ENCODE peak calls at places on chromosomes 1 and 21, in four cellular contexts. G is K562, M is GM12878, V is HepG2. U is an unnamed sample.

GRCh38 chr1:19032701-19033515 is 76.4 kb upstream of the IFFO2 start:
- DNase-seq in G (no peak), V (no peak), M (no peak), U (no peak)

GRCh38 chr1:6287431-6287886 is 26.6 kb upstream of the GPR153 start:
- DNase-seq in M (no peak), V (no peak), G (no peak), U (no peak)

GRCh38 chr1:40078512-40079333 is 18.3 kb downstream of the PPT1 start:
- DNase-seq in G (peak), V (peak), M (no peak), U (peak)

GRCh38 chr1:15513192-15513591 is 10.8 kb downstream of the CASP9 start:
- DNase-seq in G (no peak), V (no peak), M (no peak), U (no peak)

GRCh38 chr1:181783208-181783607 is 278.3 kb downstream of the ZNF648 start:
- DNase-seq in G (no peak), V (no peak), M (no peak), U (no peak)

GRCh38 chr1:209686319-209686718 is 11.1 kb downstream of the G0S2 start:
- DNase-seq in V (no peak), M (no peak), G (no peak), U (no peak)

GRCh38 chr1:209737118-209737505 is 18.7 kb upstream of the TRAF3IP3 start:
- DNase-seq in V (no peak), M (no peak), G (no peak), U (no peak)

GRCh38 chr1:32241011-32241763 is 5.8 kb upstream of the FAM167B start:
- DNase-seq in G (peak), V (no peak), M (no peak), U (peak)

GRCh38 chr1:55363261-55363660 is 148.1 kb upstream of the USP24 start:
- DNase-seq in G (no peak), M (no peak), V (no peak), U (no peak)

GRCh38 chr21:44507673-44508425 is 32.1 kb downstream of the KRTAP10-1 start:
- DNase-seq in V (no peak), M (no peak), G (no peak), U (no peak)

GRCh38 chr1:31699341-31699891 is 4.4 kb downstream of the COL16A1 start:
- DNase-seq in V (no peak), G (no peak), M (peak), U (peak)

GRCh38 chr1:174606471-174606870 is 158.7 kb downstream of the GPR52 start:
- DNase-seq in M (no peak), G (no peak), V (no peak), U (peak)

GRCh38 chr1:175221548-175222175 is 29.1 kb upstream of the KIAA0040 start:
- DNase-seq in G (peak), M (no peak), V (no peak), U (no peak)

GRCh38 chr1:54965624-54966340 is 14.6 kb upstream of the TMEM61 start:
- DNase-seq in G (peak), M (peak), V (no peak), U (no peak)

GRCh38 chr1:19643602-19644419 is at the start of gene NBL1:
- DNase-seq in V (no peak), G (peak), M (no peak), U (peak)

GRCh38 chr21:42198949-42199348 is 20.0 kb upstream of the ABCG1 start:
- DNase-seq in V (no peak), G (no peak), M (no peak), U (no peak)

GRCh38 chr1:60992165-60992564 is 90.2 kb upstream of the NFIA start:
- DNase-seq in G (no peak), V (no peak), M (no peak), U (no peak)
- TF ChIP-seq NFIC in G (no peak), V (no peak), M (no peak), U (no peak)

GRCh38 chr1:160647329-160647720 is 481 bp upstream of the SLAMF1 start:
- DNase-seq in V (no peak), M (no peak), G (no peak), U (no peak)

GRCh38 chr1:160645386-160646063 is 1.3 kb downstream of the SLAMF1 start:
- DNase-seq in V (no peak), G (no peak), M (no peak), U (no peak)

GRCh38 chr1:160646711-160647328 is at the start of gene SLAMF1:
- DNase-seq in V (no peak), G (no peak), M (peak), U (no peak)

GRCh38 chr1:160644399-160644798 is 2.4 kb downstream of the SLAMF1 start:
- DNase-seq in G (no peak), M (no peak), V (no peak), U (no peak)

DNA sequence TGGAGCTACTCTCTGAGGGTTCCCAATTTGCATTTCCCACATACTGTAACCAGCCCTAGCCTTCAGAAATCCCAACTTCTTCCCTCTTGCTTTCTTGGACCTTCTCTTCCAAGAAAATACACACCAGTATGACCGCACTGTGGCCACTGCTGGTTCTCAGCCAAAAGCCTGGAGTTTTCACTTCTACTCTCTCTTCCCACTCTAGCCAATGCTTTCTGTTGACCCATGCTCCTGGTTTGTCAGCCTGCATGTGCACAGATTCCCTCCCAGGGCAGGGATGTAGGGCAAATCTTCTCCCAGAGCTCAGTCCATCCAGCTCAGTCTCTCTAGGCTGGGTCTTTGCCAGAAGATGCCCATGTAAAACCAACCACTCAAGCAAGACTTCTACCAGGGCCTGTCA is 652 bp downstream of the SLAMF1 start:
- DNase-seq in G (no peak), M (no peak), V (no peak), U (no peak)
- TF ChIP-seq FOXM1 in G (no peak), M (peak), V (no peak), U (no peak)

GRCh38 chr1:169809370-169810095 is 14.8 kb upstream of the METTL18 start:
- DNase-seq in M (no peak), G (peak), V (peak), U (peak)
- TF ChIP-seq NFIC in M (no peak), G (no peak), V (no peak), U (no peak)

GRCh38 chr21:46424621-46425020 is 34.1 kb upstream of the DIP2A start:
- DNase-seq in G (no peak), V (no peak), M (no peak), U (no peak)

GRCh38 chr21:46425566-46425965 is 33.1 kb upstream of the DIP2A start:
- DNase-seq in G (no peak), V (no peak), M (no peak), U (no peak)

GRCh38 chr21:46426313-46427046 is 32.2 kb upstream of the DIP2A start:
- DNase-seq in G (no peak), V (no peak), M (no peak), U (no peak)

GRCh38 chr21:46424062-46424591 is 34.6 kb upstream of the DIP2A start:
- DNase-seq in M (no peak), V (no peak), G (no peak), U (no peak)

DNA sequence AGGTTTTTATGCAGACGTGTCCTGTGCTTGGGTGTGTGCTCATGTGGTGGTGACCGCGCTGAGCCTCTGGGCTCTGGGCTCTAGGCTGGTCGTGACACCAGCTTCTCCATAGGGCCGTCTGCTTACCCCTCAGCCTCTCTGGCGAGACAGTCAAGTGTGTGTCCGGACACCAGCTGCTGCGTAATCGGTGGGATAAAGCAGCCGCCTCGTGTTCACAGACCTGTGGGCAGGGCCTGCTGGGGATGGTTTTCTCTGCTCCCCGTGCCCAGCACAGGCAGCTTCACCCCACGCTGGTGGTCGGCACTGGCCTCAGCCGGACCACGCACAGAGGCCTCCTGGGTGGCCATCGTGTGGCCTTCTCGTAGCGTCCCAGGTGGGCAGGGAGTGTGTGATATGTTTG is 33.6 kb upstream of the DIP2A start:
- DNase-seq in V (no peak), M (no peak), G (no peak), U (no peak)
- TF ChIP-seq FOXM1 in V (no peak), M (no peak), G (no peak), U (no peak)

GRCh38 chr21:32994305-32994704 is 31.4 kb upstream of the OLIG2 start:
- DNase-seq in G (peak), M (no peak), V (no peak), U (peak)
- TF ChIP-seq NFIC in G (no peak), M (no peak), V (no peak), U (no peak)

GRCh38 chr1:58778593-58778992 is 5.3 kb downstream of the JUN start:
- DNase-seq in G (no peak), V (no peak), M (no peak), U (no peak)

GRCh38 chr1:58781541-58782307 is 2.1 kb downstream of the JUN start:
- DNase-seq in G (peak), M (no peak), V (no peak), U (peak)

GRCh38 chr1:58780586-58781452 is 3.0 kb downstream of the JUN start:
- DNase-seq in V (no peak), G (no peak), M (no peak), U (no peak)

GRCh38 chr1:58779059-58779754 is 4.6 kb downstream of the JUN start:
- DNase-seq in G (no peak), M (no peak), V (no peak), U (no peak)

DNA sequence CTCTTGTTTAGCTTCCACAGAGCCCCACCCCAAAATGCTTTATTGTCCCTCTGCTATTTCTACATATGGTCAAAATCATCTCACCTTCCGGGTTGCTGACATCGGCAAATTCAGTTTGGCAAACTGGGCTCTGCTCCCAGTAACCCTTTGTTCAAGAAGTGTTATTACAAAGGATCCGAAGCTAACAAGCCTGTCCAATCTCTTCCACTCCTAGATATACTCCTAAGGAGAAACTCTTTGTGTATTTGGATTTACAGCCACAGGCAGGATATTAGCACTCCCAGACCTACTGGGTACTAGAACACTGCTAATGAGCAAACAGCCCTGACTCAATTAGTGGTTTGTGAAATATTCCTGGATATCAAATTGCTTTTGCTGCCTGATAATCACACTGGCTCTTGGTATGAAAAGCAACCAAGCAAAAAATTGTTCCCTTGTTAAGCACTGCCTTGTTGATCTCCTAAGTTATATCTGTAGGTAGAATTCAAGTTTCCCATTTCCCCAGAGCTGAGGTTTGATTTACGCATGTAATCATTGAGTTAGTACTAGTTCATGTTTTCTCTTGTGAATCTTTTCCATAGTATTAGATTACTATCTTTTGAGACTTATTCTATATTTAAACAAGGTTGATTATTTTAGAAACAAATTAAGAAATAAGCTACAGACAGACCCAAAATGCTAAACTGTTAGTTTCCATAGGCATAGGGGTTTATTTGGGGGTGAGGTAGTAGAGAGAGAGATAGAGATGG is 3.8 kb downstream of the JUN start:
- DNase-seq in G (no peak), M (no peak), V (peak), U (no peak)
- TF ChIP-seq FOXM1 in G (no peak), M (no peak), V (no peak), U (no peak)

GRCh38 chr1:157994081-157994581 is 686 bp downstream of the KIRREL1 start:
- DNase-seq in V (no peak), G (no peak), M (no peak), U (peak)
- TF ChIP-seq NFIC in V (no peak), G (no peak), M (no peak), U (no peak)

GRCh38 chr1:200793677-200794076 is 55.0 kb downstream of the CAMSAP2 start:
- DNase-seq in M (no peak), V (no peak), G (no peak), U (no peak)

GRCh38 chr1:200794506-200795065 is 55.9 kb downstream of the CAMSAP2 start:
- DNase-seq in V (no peak), M (no peak), G (no peak), U (no peak)

DNA sequence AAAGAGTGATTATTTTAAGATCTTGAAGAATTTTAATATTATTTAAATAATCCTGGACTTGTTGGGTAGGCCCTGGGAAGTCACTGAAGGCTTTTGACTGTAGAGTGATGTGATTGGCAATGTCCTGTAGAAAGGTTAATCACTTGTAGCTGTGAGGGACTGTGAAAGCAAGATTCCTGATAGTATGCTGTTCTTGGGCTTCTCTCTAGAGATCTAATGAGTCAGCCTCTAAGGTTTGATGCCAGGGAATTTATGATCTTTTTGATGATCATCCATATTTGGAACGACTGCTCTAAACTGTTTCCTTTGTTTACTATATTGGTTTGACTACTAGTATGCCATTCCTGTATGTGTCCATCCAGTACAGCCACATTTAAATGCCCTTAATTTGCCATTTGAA is 56.5 kb downstream of the CAMSAP2 start:
- DNase-seq in G (no peak), V (no peak), M (no peak), U (no peak)
- TF ChIP-seq FOXM1 in G (no peak), V (no peak), M (no peak), U (no peak)

DNA sequence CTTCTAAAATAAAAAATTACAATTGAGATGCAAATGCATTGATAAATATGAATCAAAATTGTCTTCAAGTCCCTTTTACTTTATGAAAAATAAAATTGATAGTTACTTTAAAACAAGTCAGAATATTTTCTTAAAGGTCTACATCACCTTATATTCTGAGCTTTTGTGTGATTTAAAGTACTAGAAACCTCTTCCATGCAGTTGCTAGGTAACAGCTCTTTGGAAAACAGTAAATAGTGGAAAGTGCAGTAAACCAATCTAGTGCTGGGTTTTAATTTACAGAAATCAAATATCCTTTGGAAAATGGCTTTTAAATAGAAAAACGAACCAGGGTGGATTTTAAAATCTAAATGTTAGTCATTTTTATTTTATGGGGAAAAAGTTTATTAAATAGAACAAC is 227.9 kb downstream of the KCNT2 start:
- DNase-seq in M (no peak), G (no peak), V (no peak), U (no peak)
- TF ChIP-seq NFIC in M (no peak), G (no peak), V (no peak), U (no peak)